ENCODE peak calls at places on chromosomes 7 and 10, in seven cellular contexts. W, Z, S, K, N, G and H are unnamed samples.
A peak's percentile ranks its signal among the peaks of the same experiment; 100 is the strongest.

GRCh38 chr7:158944195-158944594 is 87.8 kb downstream of the DYNC2I1 start:
- DNase-seq in K (no peak), W (no peak), S (no peak), G (no peak), N (no peak), Z (no peak), H (no peak)

GRCh38 chr10:98038333-98038732 is 7.9 kb upstream of the CRTAC1 start:
- DNase-seq in K (no peak), N (no peak), Z (no peak), W (no peak), G (no peak), S (no peak), H (no peak)

GRCh38 chr7:118627467-118627866 is 403.0 kb downstream of the ANKRD7 start:
- DNase-seq in Z (no peak), K (no peak), W (no peak), N (no peak), S (no peak), G (no peak), H (no peak)

GRCh38 chr7:42272793-42273665 is 36.0 kb upstream of the GLI3 start:
- DNase-seq in W (no peak), N (no peak), Z (no peak), G (peak; percentile 59), K (no peak), S (no peak), H (no peak)

GRCh38 chr7:112449353-112449752 is 907 bp upstream of the IFRD1 start:
- DNase-seq in N (peak; percentile 80), Z (no peak), W (peak; percentile 35), K (no peak), S (peak; percentile 24), G (peak; percentile 47), H (no peak)

GRCh38 chr10:109912335-109913282 is 10.7 kb downstream of the XPNPEP1 start:
- DNase-seq in Z (no peak), S (no peak), W (no peak), K (no peak), G (peak; percentile 87), N (no peak), H (no peak)

GRCh38 chr10:71134732-71135211 is 77.6 kb upstream of the UNC5B start:
- DNase-seq in N (no peak), W (no peak), S (no peak), G (no peak), K (no peak), Z (no peak), H (no peak)

GRCh38 chr10:125578658-125579315 is 104.2 kb downstream of the TEX36 start:
- DNase-seq in Z (no peak), W (no peak), N (no peak), S (no peak), G (no peak), K (no peak), H (no peak)

GRCh38 chr7:25009271-25009670 is 29.3 kb upstream of the OSBPL3 start:
- DNase-seq in S (peak; percentile 36), N (no peak), Z (no peak), G (peak; percentile 98), K (no peak), W (no peak), H (no peak)

GRCh38 chr10:108412323-108412722 is 1247.8 kb upstream of the SORCS1 start:
- DNase-seq in Z (no peak), S (no peak), K (no peak), N (no peak), G (no peak), W (no peak), H (no peak)

GRCh38 chr7:97016392-97017196 is 8.0 kb downstream of the DLX5 start:
- DNase-seq in N (no peak), K (no peak), G (no peak), S (peak; percentile 19), Z (no peak), W (no peak), H (no peak)

GRCh38 chr7:20466425-20467125 is 135.9 kb downstream of the ITGB8 start:
- DNase-seq in W (no peak), N (no peak), Z (no peak), S (no peak), K (no peak), G (no peak), H (no peak)

GRCh38 chr10:129136866-129137415 is 330.1 kb upstream of the MGMT start:
- DNase-seq in K (no peak), W (no peak), S (no peak), G (no peak), N (no peak), Z (no peak), H (no peak)

GRCh38 chr10:132520147-132520811 is 17.3 kb upstream of the INPP5A start:
- DNase-seq in S (no peak), K (no peak), G (peak; percentile 57), Z (peak; percentile 70), W (peak; percentile 15), N (no peak), H (peak; percentile 76)

GRCh38 chr10:132518572-132519381 is 18.8 kb upstream of the INPP5A start:
- DNase-seq in G (no peak), W (peak; percentile 87), S (no peak), K (peak; percentile 43), Z (peak; percentile 76), N (peak; percentile 94), H (no peak)

GRCh38 chr10:132517951-132518521 is 19.6 kb upstream of the INPP5A start:
- DNase-seq in S (no peak), K (no peak), N (no peak), G (no peak), W (no peak), Z (peak; percentile 60), H (peak; percentile 58)

GRCh38 chr10:132521041-132521465 is 16.5 kb upstream of the INPP5A start:
- DNase-seq in G (no peak), S (no peak), N (no peak), K (no peak), Z (peak; percentile 47), W (peak; percentile 14), H (peak; percentile 59)

GRCh38 chr10:132519382-132520146 is 18.0 kb upstream of the INPP5A start:
- DNase-seq in N (no peak), S (no peak), G (no peak), W (peak; percentile 31), K (no peak), Z (peak; percentile 58), H (peak; percentile 79)
- H3K27ac ChIP-seq in N (peak overlapping the region; percentile 94), S (peak overlapping the region; percentile 52), G (no peak overlapping the region), W (peak overlapping the region; percentile 96), K (peak overlapping the region; percentile 82), Z (peak overlapping the region; percentile 62), H (no peak overlapping the region)

GRCh38 chr7:36606442-36607205 is 117.7 kb downstream of the AOAH start:
- DNase-seq in N (no peak), W (no peak), G (no peak), Z (no peak), S (no peak), K (no peak), H (no peak)

GRCh38 chr7:36605261-36605660 is 119.0 kb downstream of the AOAH start:
- DNase-seq in G (no peak), N (no peak), S (no peak), W (no peak), Z (no peak), K (no peak), H (no peak)

GRCh38 chr7:36605662-36606441 is 118.4 kb downstream of the AOAH start:
- DNase-seq in N (no peak), Z (no peak), K (no peak), W (no peak), S (no peak), G (no peak), H (no peak)

GRCh38 chr7:36602975-36603887 is 121.1 kb downstream of the AOAH start:
- DNase-seq in N (no peak), S (no peak), W (no peak), G (no peak), K (no peak), Z (no peak), H (no peak)

GRCh38 chr7:36604801-36605200 is 119.5 kb downstream of the AOAH start:
- DNase-seq in N (no peak), Z (no peak), W (no peak), S (no peak), G (no peak), K (no peak), H (no peak)
- TF ChIP-seq POLR2A in N (no peak), Z (no peak), W (no peak), S (no peak), G (no peak), K (no peak), H (no peak)

DNA sequence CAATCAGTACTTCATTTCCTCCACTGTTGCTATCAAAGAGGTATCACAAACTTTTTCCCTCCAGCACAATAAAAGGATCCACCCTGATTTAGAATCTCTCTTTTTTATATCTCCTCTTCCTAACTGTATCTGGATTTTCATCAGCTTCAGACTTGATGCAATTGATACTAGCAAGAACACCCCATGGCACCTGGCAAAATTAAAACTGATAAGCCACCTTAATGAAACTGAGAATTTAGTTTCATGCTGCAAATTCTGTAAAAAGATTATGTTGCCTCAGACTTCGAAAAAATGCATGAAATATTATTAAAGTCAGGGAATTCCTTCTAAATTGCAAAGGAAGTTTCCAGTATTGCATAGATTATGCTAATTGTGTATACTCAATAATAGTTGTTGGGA is 277.0 kb downstream of the HDAC9 start:
- DNase-seq in G (no peak), Z (no peak), K (no peak), N (no peak), W (no peak), S (no peak), H (no peak)
- H3K27ac ChIP-seq in G (no peak overlapping the region), Z (no peak overlapping the region), K (no peak overlapping the region), N (no peak overlapping the region), W (no peak overlapping the region), S (no peak overlapping the region), H (no peak overlapping the region)

GRCh38 chr10:14954934-14955333 is 1.0 kb upstream of the DCLRE1C start:
- DNase-seq in K (no peak), Z (no peak), N (no peak), W (no peak), S (no peak), G (no peak), H (no peak)

GRCh38 chr10:14958872-14959220 is 342 bp upstream of the MEIG1 start:
- DNase-seq in G (no peak), K (no peak), S (no peak), Z (no peak), W (no peak), N (no peak), H (no peak)

GRCh38 chr10:14952851-14953451 is 945 bp downstream of the DCLRE1C start:
- DNase-seq in Z (no peak), N (no peak), S (no peak), W (no peak), G (peak; percentile 16), K (no peak), H (no peak)

GRCh38 chr10:14953452-14954000 is 370 bp downstream of the DCLRE1C start:
- DNase-seq in S (peak; percentile 51), N (peak; percentile 41), G (peak; percentile 67), Z (no peak), W (peak; percentile 54), K (peak; percentile 28), H (no peak)

DNA sequence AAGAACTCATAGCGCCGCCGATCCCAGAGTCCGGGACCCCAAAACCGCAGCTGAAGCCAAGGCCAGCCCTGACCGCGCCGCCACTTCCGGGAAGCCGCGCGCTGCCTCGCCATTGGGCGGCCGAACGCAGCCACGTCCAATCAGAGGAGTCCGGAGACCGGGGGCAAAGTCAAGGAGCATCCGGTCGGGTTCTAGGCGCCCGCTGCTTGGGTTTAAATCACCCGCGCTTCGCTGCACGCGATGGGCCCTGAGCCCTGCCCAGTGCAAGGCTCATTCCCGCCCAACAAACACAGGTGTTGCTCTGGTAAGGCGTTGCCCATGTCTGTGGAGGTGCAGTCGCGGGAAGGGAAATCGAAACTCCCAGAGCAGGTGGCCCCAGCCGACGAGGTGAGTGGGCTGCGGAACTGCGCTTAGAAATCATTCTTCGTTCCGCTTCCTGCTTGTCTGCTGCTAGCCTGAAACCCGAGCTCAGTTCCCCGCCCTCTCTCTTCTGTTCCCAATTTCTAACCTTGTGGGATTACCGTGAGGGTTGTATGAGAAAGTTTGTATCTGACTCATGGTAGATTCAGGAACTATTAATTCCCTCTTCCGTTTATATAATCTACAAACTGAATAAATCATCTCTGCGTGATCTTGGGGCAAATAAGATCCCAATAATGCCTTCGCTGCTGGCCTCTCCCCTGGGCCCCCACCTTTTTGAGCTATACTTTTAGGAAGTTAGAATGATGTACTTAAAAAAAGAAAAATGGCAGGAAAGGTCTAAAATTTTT is at the start of gene DCLRE1C:
- DNase-seq in N (peak; percentile 94), S (peak; percentile 89), K (peak; percentile 79), W (peak; percentile 92), G (peak; percentile 91), Z (peak; percentile 91), H (peak; percentile 94)
- TF ChIP-seq POLR2A in N (peak; percentile 79), S (peak; percentile 77), K (no peak), W (no peak), G (peak; percentile 4), Z (no peak), H (no peak)